ENCODE peak calls at places on chromosomes 6 and 20, in four cellular contexts. K is left ventricle myocardium inferior, D is uterus, J is ovary. T is an unnamed sample.

GRCh38 chr6:73688351-73688750 is 7.7 kb upstream of the CD109 start:
- DNase-seq in K (no peak), D (no peak), J (no peak), T (no peak)

GRCh38 chr20:50107796-50108331 is 5.1 kb downstream of the UBE2V1 start:
- DNase-seq in K (no peak), D (no peak), J (no peak), T (no peak)

GRCh38 chr6:158377866-158378265 is 65.6 kb downstream of the TULP4 start:
- DNase-seq in K (no peak), D (no peak), J (no peak), T (no peak)

GRCh38 chr6:135939216-135939610 is 87.7 kb downstream of the PDE7B start:
- DNase-seq in K (no peak), D (peak; percentile 40), J (no peak), T (no peak)

GRCh38 chr6:692356-692851 is 535 bp downstream of the EXOC2 start:
- DNase-seq in K (peak; percentile 37), D (peak; percentile 22), J (peak; percentile 27), T (no peak)

GRCh38 chr6:119957195-119957594 is 607.6 kb upstream of the MAN1A1 start:
- DNase-seq in K (no peak), D (no peak), J (no peak), T (no peak)

GRCh38 chr20:46268662-46269061 is 39.6 kb downstream of the CDH22 start:
- DNase-seq in K (no peak), D (no peak), J (no peak), T (no peak)

GRCh38 chr20:21137078-21137477 is 11.2 kb downstream of the KIZ start:
- DNase-seq in K (no peak), D (no peak), J (no peak), T (no peak)

GRCh38 chr6:122530440-122531046 is 58.9 kb upstream of the SERINC1 start:
- DNase-seq in K (no peak), D (no peak), J (peak; percentile 31), T (no peak)

GRCh38 chr6:105324386-105325000 is 78.4 kb downstream of the PREP start:
- DNase-seq in K (no peak), D (no peak), J (no peak), T (no peak)

GRCh38 chr6:3825851-3826581 is 23.2 kb upstream of the FAM50B start:
- DNase-seq in K (peak; percentile 86), D (peak; percentile 92), J (peak; percentile 80), T (peak; percentile 98)

GRCh38 chr6:156174026-156174880 is 602.9 kb upstream of the ARID1B start:
- DNase-seq in K (no peak), D (no peak), J (no peak), T (no peak)

GRCh38 chr6:4788953-4789584 is 12.9 kb downstream of the CDYL start:
- DNase-seq in K (no peak), D (no peak), J (no peak), T (no peak)

GRCh38 chr6:105940990-105941389 is 145.1 kb upstream of the PRDM1 start:
- DNase-seq in K (no peak), D (no peak), J (no peak), T (no peak)

DNA sequence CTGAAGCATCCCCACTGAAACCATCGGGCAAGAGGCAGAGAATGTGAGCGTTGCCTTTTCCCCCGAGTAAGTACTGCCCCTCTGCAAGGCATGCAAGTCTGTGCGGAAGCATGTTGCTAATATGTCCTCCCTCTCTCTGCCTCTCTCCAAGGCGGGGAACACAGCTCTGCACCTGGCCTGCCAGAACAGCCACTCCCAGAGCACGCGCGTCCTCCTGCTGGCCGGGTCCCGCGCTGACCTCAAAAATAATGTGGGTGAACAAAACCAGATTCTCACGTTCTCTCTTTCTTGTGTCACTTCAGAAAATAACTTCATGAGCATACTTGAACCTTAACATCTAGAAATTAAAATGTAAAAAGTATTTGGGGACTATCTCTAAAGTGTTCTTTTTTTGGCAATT is 26.4 kb downstream of the LYRM2 start:
- DNase-seq in K (no peak), D (no peak), J (no peak), T (no peak)
- TF ChIP-seq CTCF in K (no peak), D (no peak), J (no peak), T (peak; percentile 13)

GRCh38 chr20:44461142-44461802 is 14.4 kb upstream of the TTPAL start:
- DNase-seq in K (no peak), D (no peak), J (no peak), T (peak; percentile 11)

GRCh38 chr20:44461803-44462174 is 13.9 kb upstream of the TTPAL start:
- DNase-seq in K (no peak), D (no peak), J (no peak), T (peak; percentile 10)

GRCh38 chr20:44463466-44463865 is 12.2 kb upstream of the TTPAL start:
- DNase-seq in K (no peak), D (no peak), J (no peak), T (no peak)

GRCh38 chr20:44464514-44464913 is 11.2 kb upstream of the TTPAL start:
- DNase-seq in K (no peak), D (no peak), J (no peak), T (no peak)

GRCh38 chr20:44460795-44461141 is 14.9 kb upstream of the TTPAL start:
- DNase-seq in K (no peak), D (no peak), J (no peak), T (no peak)
- TF ChIP-seq CTCF in K (peak; percentile 52), D (peak; percentile 15), J (peak; percentile 51), T (peak; percentile 73)

GRCh38 chr20:58117944-58118343 is 110.5 kb downstream of the ANKRD60 start:
- DNase-seq in K (no peak), D (no peak), J (no peak), T (no peak)
- TF ChIP-seq CTCF in K (no peak), D (no peak), J (no peak), T (no peak)

DNA sequence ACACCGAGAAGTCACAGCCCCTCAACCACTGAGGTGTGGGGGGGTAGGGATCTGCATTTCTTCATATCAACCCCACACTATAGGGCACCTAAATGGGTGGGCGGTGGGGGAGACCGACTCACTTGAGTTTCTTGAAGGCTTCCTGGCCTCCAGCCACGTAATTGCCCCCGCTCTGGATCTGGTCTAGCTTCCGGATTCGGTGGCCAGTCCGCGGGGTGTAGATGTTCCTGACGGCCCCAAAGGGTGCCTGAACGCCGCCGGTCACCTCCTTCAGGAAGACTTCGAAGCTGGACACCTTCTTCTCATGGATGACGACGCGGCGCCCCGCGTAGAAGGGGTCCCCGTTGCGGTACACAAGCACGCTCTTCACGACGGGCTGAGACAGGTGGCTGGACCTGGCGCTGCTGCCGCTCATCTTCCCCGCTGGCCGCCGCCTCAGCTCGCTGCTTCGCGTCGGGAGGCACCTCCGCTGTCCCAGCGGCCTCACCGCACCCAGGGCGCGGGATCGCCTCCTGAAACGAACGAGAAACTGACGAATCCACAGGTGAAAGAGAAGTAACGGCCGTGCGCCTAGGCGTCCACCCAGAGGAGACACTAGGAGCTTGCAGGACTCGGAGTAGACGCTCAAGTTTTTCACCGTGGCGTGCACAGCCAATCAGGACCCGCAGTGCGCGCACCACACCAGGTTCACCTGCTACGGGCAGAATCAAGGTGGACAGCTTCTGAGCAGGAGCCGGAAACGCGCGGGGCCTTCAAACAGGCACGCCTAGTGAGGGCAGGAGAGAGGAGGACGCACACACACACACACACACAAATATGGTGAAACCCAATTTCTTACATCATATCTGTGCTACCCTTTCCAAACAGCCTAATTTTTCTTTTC is at the start of gene DCDC2:
- DNase-seq in K (no peak), D (no peak), J (peak; percentile 37), T (peak; percentile 91)
- TF ChIP-seq CTCF in K (no peak), D (no peak), J (no peak), T (no peak)

DNA sequence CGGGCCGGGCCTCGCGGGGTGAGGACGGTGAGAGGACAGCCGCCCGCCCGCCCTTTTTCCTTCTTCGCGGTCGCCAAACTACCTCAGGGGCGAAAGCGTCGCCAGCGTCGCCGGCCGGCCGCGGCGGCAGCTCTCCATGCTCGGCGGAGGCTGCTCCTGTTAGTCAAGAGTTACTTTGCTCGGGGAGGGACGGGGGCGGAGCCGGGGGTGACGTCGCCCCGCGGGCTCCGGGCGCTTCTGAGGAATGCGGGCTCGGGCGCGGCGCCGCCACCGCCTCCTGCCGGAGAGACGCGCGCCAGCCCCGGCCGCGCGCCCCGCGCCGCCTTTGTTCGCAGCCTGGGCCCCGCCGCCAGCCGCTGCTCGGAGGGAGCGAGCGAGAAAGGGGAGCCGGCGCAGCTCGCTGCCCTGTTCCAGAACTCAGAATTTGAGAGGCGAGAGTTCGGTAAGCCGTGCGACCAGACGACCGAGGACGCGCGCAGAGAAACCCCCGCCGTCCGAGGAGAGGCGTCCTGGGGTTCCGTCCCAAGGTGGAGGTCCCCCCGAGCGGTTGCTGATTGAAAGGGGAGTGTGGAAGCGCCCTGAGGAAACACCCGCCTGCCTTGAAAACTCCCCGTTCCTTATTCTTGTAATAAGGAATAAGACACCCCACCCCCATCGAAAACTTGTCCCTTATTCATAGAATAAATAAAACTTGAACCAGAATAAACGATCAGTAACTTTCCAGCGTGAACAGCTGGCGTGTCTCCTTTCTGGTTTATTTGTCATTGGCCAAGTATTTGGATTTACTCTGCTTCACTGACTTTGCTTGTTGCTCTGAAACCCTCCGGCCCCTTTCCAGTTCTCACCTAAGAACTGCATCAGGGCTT is at the start of gene PTPRK:
- DNase-seq in K (peak; percentile 95), D (peak; percentile 93), J (peak; percentile 94), T (peak; percentile 99)
- TF ChIP-seq CTCF in K (peak; percentile 85), D (peak; percentile 70), J (peak; percentile 90), T (peak; percentile 80)

GRCh38 chr20:10034717-10035571 is at the start of gene ANKEF1:
- DNase-seq in K (peak; percentile 60), D (peak; percentile 68), J (peak; percentile 75), T (no peak)
- TF ChIP-seq CTCF in K (peak; percentile 34), D (no peak), J (no peak), T (peak; percentile 20)